ENCODE peak calls at places on chromosomes 4 and X, in four cellular contexts. One of them, this sample, is unnamed.

GRCh38 chrX:45347877-45348675 is 147.4 kb upstream of the DIPK2B start:
- DNase-seq in myocyte: no peak
- DNase-seq in Daoy: no peak
- DNase-seq in ACHN: no peak
- DNase-seq in this sample: no peak

GRCh38 chrX:154002215-154002719 is 17.4 kb downstream of the IRAK1 start:
- DNase-seq in myocyte: peak; percentile 89
- DNase-seq in Daoy: peak; percentile 82
- DNase-seq in ACHN: peak; percentile 18
- DNase-seq in this sample: peak; percentile 30

GRCh38 chrX:15301924-15302323 is 13.5 kb downstream of the ASB11 start:
- DNase-seq in myocyte: peak; percentile 91
- DNase-seq in Daoy: peak; percentile 16
- DNase-seq in ACHN: no peak
- DNase-seq in this sample: no peak

GRCh38 chr4:70681730-70682129 is 6.6 kb upstream of the UTP3 start:
- DNase-seq in myocyte: no peak
- DNase-seq in Daoy: no peak
- DNase-seq in ACHN: no peak
- DNase-seq in this sample: no peak

GRCh38 chr4:19213388-19213787 is 1038.3 kb upstream of the SLIT2 start:
- DNase-seq in myocyte: no peak
- DNase-seq in Daoy: no peak
- DNase-seq in ACHN: no peak
- DNase-seq in this sample: peak; percentile 68

GRCh38 chr4:130210871-130211270 is 1114.9 kb downstream of the C4orf33 start:
- DNase-seq in myocyte: no peak
- DNase-seq in Daoy: no peak
- DNase-seq in ACHN: peak; percentile 1
- DNase-seq in this sample: no peak

GRCh38 chr4:153222790-153223417 is 18.7 kb downstream of the TRIM2 start:
- DNase-seq in myocyte: peak; percentile 54
- DNase-seq in Daoy: peak; percentile 41
- DNase-seq in ACHN: peak; percentile 38
- DNase-seq in this sample: peak; percentile 70

GRCh38 chr4:25484243-25484721 is 107.2 kb downstream of the ANAPC4 start:
- DNase-seq in myocyte: no peak
- DNase-seq in Daoy: peak; percentile 45
- DNase-seq in ACHN: no peak
- DNase-seq in this sample: no peak

GRCh38 chr4:2061208-2062131 is 2.3 kb downstream of the NAT8L start:
- DNase-seq in myocyte: no peak
- DNase-seq in Daoy: no peak
- DNase-seq in ACHN: no peak
- DNase-seq in this sample: no peak

GRCh38 chr4:84578540-84579409 is 4.2 kb upstream of the CDS1 start:
- DNase-seq in myocyte: peak; percentile 64
- DNase-seq in Daoy: peak; percentile 24
- DNase-seq in ACHN: peak; percentile 62
- DNase-seq in this sample: peak; percentile 50

GRCh38 chr4:106681381-106681921 is 312.9 kb upstream of the GIMD1 start:
- DNase-seq in myocyte: no peak
- DNase-seq in Daoy: no peak
- DNase-seq in ACHN: no peak
- DNase-seq in this sample: no peak

GRCh38 chr4:106551724-106552123 is 183.1 kb upstream of the GIMD1 start:
- DNase-seq in myocyte: no peak
- DNase-seq in Daoy: no peak
- DNase-seq in ACHN: no peak
- DNase-seq in this sample: no peak

GRCh38 chr4:148778980-148779675 is 336.9 kb upstream of the NR3C2 start:
- DNase-seq in myocyte: no peak
- DNase-seq in Daoy: no peak
- DNase-seq in ACHN: no peak
- DNase-seq in this sample: no peak

GRCh38 chrX:49187028-49187394 is 838 bp upstream of the PRICKLE3 start:
- DNase-seq in myocyte: no peak
- DNase-seq in Daoy: no peak
- DNase-seq in ACHN: no peak
- DNase-seq in this sample: no peak

GRCh38 chr4:121957266-121957665 is 5.4 kb upstream of the TRPC3 start:
- DNase-seq in myocyte: no peak
- DNase-seq in Daoy: no peak
- DNase-seq in ACHN: no peak
- DNase-seq in this sample: no peak

GRCh38 chr4:89212666-89213381 is 94.8 kb downstream of the GPRIN3 start:
- DNase-seq in myocyte: no peak
- DNase-seq in Daoy: peak; percentile 2
- DNase-seq in ACHN: no peak
- DNase-seq in this sample: no peak

GRCh38 chr4:125388653-125389052 is 73.9 kb downstream of the FAT4 start:
- DNase-seq in myocyte: peak; percentile 43
- DNase-seq in Daoy: peak; percentile 24
- DNase-seq in ACHN: peak; percentile 15
- DNase-seq in this sample: no peak

GRCh38 chrX:153226344-153227190 is 47.5 kb downstream of the MAGEA1 start:
- DNase-seq in myocyte: no peak
- DNase-seq in Daoy: peak; percentile 87
- DNase-seq in ACHN: peak; percentile 2
- DNase-seq in this sample: peak; percentile 95

GRCh38 chr4:43782391-43782790 is 666.2 kb downstream of the KCTD8 start:
- DNase-seq in myocyte: no peak
- DNase-seq in Daoy: no peak
- DNase-seq in ACHN: no peak
- DNase-seq in this sample: no peak

GRCh38 chr4:183987529-183987946 is 82.4 kb downstream of the STOX2 start:
- DNase-seq in myocyte: peak; percentile 66
- DNase-seq in Daoy: peak; percentile 75
- DNase-seq in ACHN: peak; percentile 82
- DNase-seq in this sample: peak; percentile 80

GRCh38 chrX:153934473-153935325 is at the start of gene NAA10:
- DNase-seq in myocyte: peak; percentile 68
- DNase-seq in Daoy: peak; percentile 83
- DNase-seq in ACHN: peak; percentile 69
- DNase-seq in this sample: peak; percentile 89

GRCh38 chr4:89939994-89940393 is 45.3 kb downstream of the MMRN1 start:
- DNase-seq in myocyte: peak; percentile 57
- DNase-seq in Daoy: no peak
- DNase-seq in ACHN: no peak
- DNase-seq in this sample: no peak

GRCh38 chrX:41384041-41384705 is 50.2 kb downstream of the DDX3X start:
- DNase-seq in myocyte: peak; percentile 16
- DNase-seq in Daoy: peak; percentile 75
- DNase-seq in ACHN: peak; percentile 63
- DNase-seq in this sample: no peak

GRCh38 chrX:129773649-129774458 is 5.9 kb upstream of the SASH3 start:
- DNase-seq in myocyte: no peak
- DNase-seq in Daoy: no peak
- DNase-seq in ACHN: no peak
- DNase-seq in this sample: peak; percentile 5

GRCh38 chr4:89469930-89470375 is 162.4 kb upstream of the GPRIN3 start:
- DNase-seq in myocyte: peak; percentile 66
- DNase-seq in Daoy: peak; percentile 64
- DNase-seq in ACHN: peak; percentile 81
- DNase-seq in this sample: no peak

GRCh38 chr4:26020083-26020668 is 106.2 kb downstream of the SMIM20 start:
- DNase-seq in myocyte: no peak
- DNase-seq in Daoy: peak; percentile 30
- DNase-seq in ACHN: no peak
- DNase-seq in this sample: no peak

GRCh38 chrX:141375011-141375730 is 132.9 kb upstream of the SPANXC start:
- DNase-seq in myocyte: no peak
- DNase-seq in Daoy: no peak
- DNase-seq in ACHN: no peak
- DNase-seq in this sample: no peak

GRCh38 chr4:26856906-26857277 is 3.7 kb upstream of the STIM2 start:
- DNase-seq in myocyte: no peak
- DNase-seq in Daoy: no peak
- DNase-seq in ACHN: no peak
- DNase-seq in this sample: no peak

GRCh38 chr4:70197842-70198241 is 2.3 kb downstream of the ODAM start:
- DNase-seq in myocyte: no peak
- DNase-seq in Daoy: no peak
- DNase-seq in ACHN: no peak
- DNase-seq in this sample: peak; percentile 30

GRCh38 chr4:127920521-127920920 is 39.8 kb downstream of the PLK4 start:
- DNase-seq in myocyte: no peak
- DNase-seq in Daoy: no peak
- DNase-seq in ACHN: no peak
- DNase-seq in this sample: no peak

GRCh38 chrX:77527233-77528001 is 80.2 kb downstream of the FGF16 start:
- DNase-seq in myocyte: no peak
- DNase-seq in Daoy: no peak
- DNase-seq in ACHN: no peak
- DNase-seq in this sample: peak; percentile 4

GRCh38 chr4:41069268-41069667 is 145.1 kb downstream of the APBB2 start:
- DNase-seq in myocyte: no peak
- DNase-seq in Daoy: no peak
- DNase-seq in ACHN: no peak
- DNase-seq in this sample: no peak

GRCh38 chr4:74320559-74321118 is 12.4 kb downstream of the EPGN start:
- DNase-seq in myocyte: peak; percentile 70
- DNase-seq in Daoy: peak; percentile 23
- DNase-seq in ACHN: peak; percentile 75
- DNase-seq in this sample: peak; percentile 63

GRCh38 chrX:47664737-47665136 is 5.8 kb upstream of the UXT start:
- DNase-seq in myocyte: no peak
- DNase-seq in Daoy: no peak
- DNase-seq in ACHN: no peak
- DNase-seq in this sample: no peak

GRCh38 chr4:185599151-185599648 is 63.9 kb upstream of the PDLIM3 start:
- DNase-seq in myocyte: no peak
- DNase-seq in Daoy: no peak
- DNase-seq in ACHN: no peak
- DNase-seq in this sample: no peak

GRCh38 chrX:70219938-70220764 is 14.3 kb upstream of the AWAT1 start:
- DNase-seq in myocyte: no peak
- DNase-seq in Daoy: peak; percentile 15
- DNase-seq in ACHN: no peak
- DNase-seq in this sample: no peak